ENCODE peak calls at places on chromosomes 13 and 19, in six cellular contexts. One of them, this sample, is unnamed.
A peak's percentile ranks its signal among the peaks of the same experiment; 100 is the strongest.

GRCh38 chr19:4695224-4695731 is 25.1 kb upstream of the MYDGF start:
- DNase-seq in H1: no peak
- DNase-seq in IMR-90: no peak
- DNase-seq in H9: no peak
- DNase-seq in mesenchymal stem cell: no peak
- DNase-seq in neuronal stem cell: no peak
- DNase-seq in this sample: no peak

GRCh38 chr19:13872695-13873389 is 4.1 kb upstream of the NANOS3 start:
- DNase-seq in IMR-90: no peak
- DNase-seq in neuronal stem cell: peak; percentile 75
- DNase-seq in H9: peak; percentile 83
- DNase-seq in H1: no peak
- DNase-seq in mesenchymal stem cell: no peak
- DNase-seq in this sample: peak; percentile 89

GRCh38 chr13:97892717-97893116 is 60.8 kb upstream of the IPO5 start:
- DNase-seq in mesenchymal stem cell: peak; percentile 84
- DNase-seq in neuronal stem cell: no peak
- DNase-seq in H1: no peak
- DNase-seq in IMR-90: peak; percentile 85
- DNase-seq in H9: no peak
- DNase-seq in this sample: peak; percentile 10

GRCh38 chr19:57068921-57069697 is 50.7 kb upstream of the USP29 start:
- DNase-seq in mesenchymal stem cell: no peak
- DNase-seq in H1: no peak
- DNase-seq in IMR-90: no peak
- DNase-seq in H9: no peak
- DNase-seq in neuronal stem cell: peak; percentile 33
- DNase-seq in this sample: peak; percentile 45

GRCh38 chr19:49106648-49107135 is 7.5 kb upstream of the LIN7B start:
- DNase-seq in IMR-90: peak; percentile 45
- DNase-seq in neuronal stem cell: peak; percentile 52
- DNase-seq in mesenchymal stem cell: peak; percentile 50
- DNase-seq in H1: no peak
- DNase-seq in H9: peak; percentile 81
- DNase-seq in this sample: peak; percentile 71

GRCh38 chr13:114124921-114125320 is 7.5 kb downstream of the RASA3 start:
- DNase-seq in neuronal stem cell: no peak
- DNase-seq in IMR-90: peak; percentile 95
- DNase-seq in H9: no peak
- DNase-seq in mesenchymal stem cell: peak; percentile 81
- DNase-seq in H1: no peak
- DNase-seq in this sample: no peak

GRCh38 chr13:113744197-113745000 is 14.6 kb upstream of the TMEM255B start:
- DNase-seq in IMR-90: no peak
- DNase-seq in neuronal stem cell: no peak
- DNase-seq in H1: no peak
- DNase-seq in mesenchymal stem cell: no peak
- DNase-seq in H9: no peak
- DNase-seq in this sample: no peak

GRCh38 chr19:57759096-57759495 is 10.4 kb upstream of the ZNF586 start:
- DNase-seq in neuronal stem cell: no peak
- DNase-seq in IMR-90: no peak
- DNase-seq in H1: no peak
- DNase-seq in H9: no peak
- DNase-seq in mesenchymal stem cell: no peak
- DNase-seq in this sample: no peak

GRCh38 chr19:14516048-14516534 is 2.1 kb downstream of the DNAJB1 start:
- DNase-seq in IMR-90: no peak
- DNase-seq in mesenchymal stem cell: no peak
- DNase-seq in neuronal stem cell: no peak
- DNase-seq in H9: no peak
- DNase-seq in H1: no peak
- DNase-seq in this sample: no peak

GRCh38 chr13:72405441-72405840 is 322.0 kb downstream of the MZT1 start:
- DNase-seq in mesenchymal stem cell: no peak
- DNase-seq in IMR-90: no peak
- DNase-seq in H1: no peak
- DNase-seq in H9: no peak
- DNase-seq in neuronal stem cell: no peak
- DNase-seq in this sample: no peak

GRCh38 chr19:6472713-6473112 is 8.6 kb downstream of the CRB3 start:
- DNase-seq in H9: no peak
- DNase-seq in IMR-90: no peak
- DNase-seq in H1: no peak
- DNase-seq in mesenchymal stem cell: no peak
- DNase-seq in neuronal stem cell: no peak
- DNase-seq in this sample: no peak

GRCh38 chr13:30346159-30346788 is 38.9 kb upstream of the KATNAL1 start:
- DNase-seq in mesenchymal stem cell: no peak
- DNase-seq in H1: no peak
- DNase-seq in H9: no peak
- DNase-seq in neuronal stem cell: no peak
- DNase-seq in IMR-90: no peak
- DNase-seq in this sample: no peak

GRCh38 chr13:104442541-104442940 is 1376.3 kb upstream of the SLC10A2 start:
- DNase-seq in mesenchymal stem cell: no peak
- DNase-seq in IMR-90: no peak
- DNase-seq in neuronal stem cell: no peak
- DNase-seq in H1: no peak
- DNase-seq in H9: no peak
- DNase-seq in this sample: no peak

GRCh38 chr19:37691881-37692504 is 27.6 kb downstream of the ZNF607 start:
- DNase-seq in H9: peak; percentile 88
- DNase-seq in mesenchymal stem cell: peak; percentile 91
- DNase-seq in IMR-90: peak; percentile 80
- DNase-seq in H1: peak; percentile 69
- DNase-seq in neuronal stem cell: peak; percentile 70
- DNase-seq in this sample: peak; percentile 88

GRCh38 chr19:30855475-30855874 is 483.3 kb downstream of the ZNF536 start:
- DNase-seq in H1: no peak
- DNase-seq in neuronal stem cell: no peak
- DNase-seq in mesenchymal stem cell: no peak
- DNase-seq in IMR-90: no peak
- DNase-seq in H9: no peak
- DNase-seq in this sample: no peak

GRCh38 chr13:87661471-87661870 is 9.7 kb upstream of the SLITRK5 start:
- DNase-seq in IMR-90: peak; percentile 4
- DNase-seq in H1: no peak
- DNase-seq in H9: no peak
- DNase-seq in mesenchymal stem cell: peak; percentile 73
- DNase-seq in neuronal stem cell: no peak
- DNase-seq in this sample: no peak

GRCh38 chr19:34118879-34119748 is 53.2 kb upstream of the LSM14A start:
- DNase-seq in mesenchymal stem cell: no peak
- DNase-seq in IMR-90: no peak
- DNase-seq in H1: no peak
- DNase-seq in H9: no peak
- DNase-seq in neuronal stem cell: no peak
- DNase-seq in this sample: no peak

GRCh38 chr19:18349524-18350128 is 9.2 kb downstream of the PGPEP1 start:
- DNase-seq in H9: no peak
- DNase-seq in mesenchymal stem cell: peak; percentile 61
- DNase-seq in H1: no peak
- DNase-seq in IMR-90: peak; percentile 65
- DNase-seq in neuronal stem cell: no peak
- DNase-seq in this sample: peak; percentile 51

GRCh38 chr13:40221460-40222201 is 444.8 kb downstream of the FOXO1 start:
- DNase-seq in neuronal stem cell: no peak
- DNase-seq in H1: no peak
- DNase-seq in H9: no peak
- DNase-seq in mesenchymal stem cell: peak; percentile 71
- DNase-seq in IMR-90: no peak
- DNase-seq in this sample: no peak

GRCh38 chr13:51221674-51222509 is at the start of gene FAM124A:
- DNase-seq in IMR-90: peak; percentile 4
- DNase-seq in H9: no peak
- DNase-seq in H1: no peak
- DNase-seq in neuronal stem cell: peak; percentile 70
- DNase-seq in mesenchymal stem cell: peak; percentile 32
- DNase-seq in this sample: peak; percentile 61

GRCh38 chr13:112132619-112133018 is 65.7 kb downstream of the SOX1 start:
- DNase-seq in IMR-90: no peak
- DNase-seq in neuronal stem cell: no peak
- DNase-seq in H9: no peak
- DNase-seq in mesenchymal stem cell: no peak
- DNase-seq in H1: no peak
- DNase-seq in this sample: no peak

GRCh38 chr13:34357435-34358232 is 539.7 kb downstream of the RFC3 start:
- DNase-seq in H1: no peak
- DNase-seq in H9: peak; percentile 28
- DNase-seq in neuronal stem cell: no peak
- DNase-seq in mesenchymal stem cell: peak; percentile 83
- DNase-seq in IMR-90: peak; percentile 79
- DNase-seq in this sample: peak; percentile 32

GRCh38 chr19:15108145-15108844 is 1.1 kb downstream of the SYDE1 start:
- DNase-seq in mesenchymal stem cell: peak; percentile 57
- DNase-seq in IMR-90: no peak
- DNase-seq in neuronal stem cell: no peak
- DNase-seq in H1: no peak
- DNase-seq in H9: no peak
- DNase-seq in this sample: peak; percentile 65

GRCh38 chr13:51921790-51922740 is 60.3 kb downstream of the CCDC70 start:
- DNase-seq in mesenchymal stem cell: peak; percentile 6
- DNase-seq in IMR-90: peak; percentile 12
- DNase-seq in H1: no peak
- DNase-seq in neuronal stem cell: no peak
- DNase-seq in H9: peak; percentile 25
- DNase-seq in this sample: peak; percentile 50

DNA sequence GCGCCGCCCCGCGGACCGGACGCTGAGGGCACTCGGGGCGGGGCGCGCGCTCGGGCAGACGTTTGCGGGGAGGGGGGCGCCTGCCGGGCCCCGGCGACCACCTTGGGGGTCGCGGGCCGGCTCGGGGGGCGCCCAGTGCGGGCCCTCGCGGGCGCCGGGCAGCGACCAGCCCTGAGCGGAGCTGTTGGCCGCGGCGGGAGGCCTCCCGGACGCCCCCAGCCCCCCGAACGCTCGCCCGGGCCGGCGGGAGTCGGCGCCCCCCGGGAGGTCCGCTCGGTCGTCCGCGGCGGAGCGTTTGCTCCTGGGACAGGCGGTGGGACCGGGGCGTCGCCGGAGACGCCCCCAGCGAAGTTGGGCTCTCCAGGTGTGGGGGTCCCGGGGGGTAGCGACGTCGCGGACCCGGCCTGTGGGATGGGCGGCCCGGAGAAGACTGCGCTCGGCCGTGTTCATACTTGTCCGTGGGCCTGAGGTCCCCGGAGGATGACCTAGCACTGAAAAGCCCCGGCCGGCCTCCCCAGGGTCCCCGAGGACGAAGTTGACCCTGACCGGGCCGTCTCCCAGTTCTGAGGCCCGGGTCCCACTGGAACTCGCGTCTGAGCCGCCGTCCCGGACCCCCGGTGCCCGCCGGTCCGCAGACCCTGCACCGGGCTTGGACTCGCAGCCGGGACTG is 620 bp downstream of the STK11 start:
- DNase-seq in IMR-90: no peak
- DNase-seq in mesenchymal stem cell: no peak
- DNase-seq in H9: no peak
- DNase-seq in neuronal stem cell: no peak
- DNase-seq in H1: no peak
- DNase-seq in this sample: no peak
- H3K18ac ChIP-seq in IMR-90: no peak overlapping the region
- H3K18ac ChIP-seq in mesenchymal stem cell: peak overlapping the region; percentile 72
- H3K18ac ChIP-seq in H9: no peak overlapping the region
- H3K18ac ChIP-seq in neuronal stem cell: peak overlapping the region; percentile 71
- H3K18ac ChIP-seq in H1: no peak overlapping the region
- H3K18ac ChIP-seq in this sample: peak overlapping the region; percentile 93

GRCh38 chr13:110705826-110706569 is at the start of gene CARS2:
- DNase-seq in H1: peak; percentile 91
- DNase-seq in H9: peak; percentile 99
- DNase-seq in IMR-90: peak; percentile 91
- DNase-seq in neuronal stem cell: peak; percentile 95
- DNase-seq in mesenchymal stem cell: peak; percentile 97
- DNase-seq in this sample: peak; percentile 99

GRCh38 chr13:110702089-110702488 is 3.8 kb downstream of the CARS2 start:
- DNase-seq in mesenchymal stem cell: no peak
- DNase-seq in H9: no peak
- DNase-seq in neuronal stem cell: no peak
- DNase-seq in H1: no peak
- DNase-seq in IMR-90: no peak
- DNase-seq in this sample: no peak

GRCh38 chr13:110702591-110703526 is 3.1 kb downstream of the CARS2 start:
- DNase-seq in H1: no peak
- DNase-seq in H9: no peak
- DNase-seq in IMR-90: peak; percentile 62
- DNase-seq in mesenchymal stem cell: peak; percentile 41
- DNase-seq in neuronal stem cell: no peak
- DNase-seq in this sample: no peak

GRCh38 chr13:110705356-110705825 is 525 bp downstream of the CARS2 start:
- DNase-seq in H9: no peak
- DNase-seq in IMR-90: no peak
- DNase-seq in H1: no peak
- DNase-seq in neuronal stem cell: no peak
- DNase-seq in mesenchymal stem cell: no peak
- DNase-seq in this sample: no peak

GRCh38 chr13:110706570-110707378 is 858 bp upstream of the CARS2 start:
- DNase-seq in H9: no peak
- DNase-seq in mesenchymal stem cell: no peak
- DNase-seq in IMR-90: no peak
- DNase-seq in H1: no peak
- DNase-seq in neuronal stem cell: no peak
- DNase-seq in this sample: peak; percentile 37
- H3K23ac ChIP-seq in H9: no peak overlapping the region
- H3K23ac ChIP-seq in mesenchymal stem cell: no peak overlapping the region
- H3K23ac ChIP-seq in IMR-90: peak overlapping the region; percentile 4
- H3K23ac ChIP-seq in H1: no peak overlapping the region
- H3K23ac ChIP-seq in neuronal stem cell: peak overlapping the region; percentile 58
- H3K23ac ChIP-seq in this sample: no peak overlapping the region

DNA sequence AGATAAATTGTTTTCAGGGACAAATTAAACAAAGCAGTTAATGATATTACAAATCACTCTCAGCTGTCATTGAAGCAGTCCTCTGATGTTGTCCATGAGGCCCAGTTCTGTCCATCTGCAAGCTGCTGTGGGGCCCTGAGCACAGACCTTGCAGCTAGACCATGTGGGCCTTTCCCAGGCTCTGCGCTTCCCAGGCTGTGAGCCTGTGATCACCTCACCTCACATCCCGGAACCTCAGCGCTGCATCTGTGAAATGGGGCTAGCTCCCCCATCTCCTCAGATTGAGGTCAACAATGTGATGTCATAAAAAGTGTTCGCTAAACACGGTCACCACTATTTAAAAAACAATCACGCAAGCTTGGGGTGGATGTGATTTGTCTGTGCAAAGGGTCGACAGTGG is 51.9 kb upstream of the UQCRFS1 start:
- DNase-seq in mesenchymal stem cell: no peak
- DNase-seq in H1: no peak
- DNase-seq in IMR-90: no peak
- DNase-seq in neuronal stem cell: no peak
- DNase-seq in H9: no peak
- DNase-seq in this sample: no peak
- H3K9ac ChIP-seq in mesenchymal stem cell: no peak overlapping the region
- H3K9ac ChIP-seq in H1: no peak overlapping the region
- H3K9ac ChIP-seq in IMR-90: no peak overlapping the region
- H3K9ac ChIP-seq in neuronal stem cell: no peak overlapping the region
- H3K9ac ChIP-seq in H9: no peak overlapping the region
- H3K9ac ChIP-seq in this sample: no peak overlapping the region

GRCh38 chr19:16457954-16458331 is 13.8 kb downstream of the EPS15L1 start:
- DNase-seq in H9: no peak
- DNase-seq in H1: no peak
- DNase-seq in IMR-90: no peak
- DNase-seq in neuronal stem cell: no peak
- DNase-seq in mesenchymal stem cell: no peak
- DNase-seq in this sample: no peak
- H3K18ac ChIP-seq in H9: no peak overlapping the region
- H3K18ac ChIP-seq in H1: no peak overlapping the region
- H3K18ac ChIP-seq in IMR-90: peak overlapping the region; percentile 26
- H3K18ac ChIP-seq in neuronal stem cell: no peak overlapping the region
- H3K18ac ChIP-seq in mesenchymal stem cell: peak overlapping the region; percentile 88
- H3K18ac ChIP-seq in this sample: no peak overlapping the region

GRCh38 chr13:95527955-95528354 is 24.6 kb upstream of the CLDN10 start:
- DNase-seq in H9: no peak
- DNase-seq in neuronal stem cell: no peak
- DNase-seq in mesenchymal stem cell: no peak
- DNase-seq in H1: no peak
- DNase-seq in IMR-90: no peak
- DNase-seq in this sample: no peak
- H3K23ac ChIP-seq in H9: no peak overlapping the region
- H3K23ac ChIP-seq in neuronal stem cell: no peak overlapping the region
- H3K23ac ChIP-seq in mesenchymal stem cell: no peak overlapping the region
- H3K23ac ChIP-seq in H1: no peak overlapping the region
- H3K23ac ChIP-seq in IMR-90: no peak overlapping the region
- H3K23ac ChIP-seq in this sample: no peak overlapping the region